ENCODE peak calls at places on chromosome 1, in ten cellular contexts. C is Right ventricle myocardium inferior; O is stimulated activated memory B cell treated with anti-CD40 and anti-IgM and Interleukin-4, amounts not matched to agents 10 μg/mL and 1 μg/mL and 100 μg/mL, for 72 hours; N is gastroesophageal sphincter; A is left cardiac atrium; Y is IMR-90; Z is natural killer cell treated with Interleukin-12 subunit alpha and Interleukin-12 subunit beta and Interleukin-15 and Interleukin-18, amount 100 ng/mL, for 72 hours; S is Right ventricle myocardium superior; K is activated CD4-positive, CD25-positive, alpha-beta regulatory T cell treated with anti-CD3 and anti-CD28 coated beads, Interleukin-2, amount 50 U/mL, for 24 hours; U is mucosa of descending colon. H is an unnamed sample.

GRCh38 chr1:182391028-182391361 is 595 bp downstream of the GLUL start:
- ATAC-seq in C (peak; percentile 1), O (no peak), N (peak; percentile 0), A (peak; percentile 3), Y (no peak), Z (peak; percentile 3), S (peak; percentile 5), K (no peak), U (no peak), H (peak; percentile 6)

GRCh38 chr1:230853736-230854135 is 14.6 kb downstream of the C1orf198 start:
- ATAC-seq in C (no peak), O (no peak), N (no peak), A (no peak), Y (no peak), Z (no peak), S (no peak), K (no peak), U (no peak), H (no peak)

GRCh38 chr1:58896211-58897183 is 112.7 kb upstream of the JUN start:
- ATAC-seq in C (peak; percentile 81), O (no peak), N (peak; percentile 50), A (peak; percentile 80), Y (peak; percentile 13), Z (peak; percentile 41), S (peak; percentile 78), K (no peak), U (peak; percentile 84), H (peak; percentile 35)

GRCh38 chr1:5713101-5713820 is 279.0 kb downstream of the NPHP4 start:
- ATAC-seq in C (no peak), O (no peak), N (no peak), A (no peak), Y (no peak), Z (no peak), S (no peak), K (no peak), U (no peak), H (no peak)

GRCh38 chr1:236619398-236619797 is 15.1 kb upstream of the HEATR1 start:
- ATAC-seq in C (no peak), O (no peak), N (no peak), A (no peak), Y (no peak), Z (no peak), S (peak; percentile 62), K (no peak), U (no peak), H (no peak)

GRCh38 chr1:150970818-150971582 is 3.6 kb downstream of the CERS2 start:
- ATAC-seq in C (peak; percentile 85), O (no peak), N (peak; percentile 81), A (peak; percentile 59), Y (peak; percentile 13), Z (no peak), S (peak; percentile 80), K (no peak), U (peak; percentile 62), H (no peak)

GRCh38 chr1:168552961-168553360 is 9.2 kb upstream of the XCL2 start:
- ATAC-seq in C (no peak), O (no peak), N (no peak), A (no peak), Y (no peak), Z (no peak), S (no peak), K (no peak), U (no peak), H (no peak)

GRCh38 chr1:111956155-111956817 is 33.2 kb downstream of the KCND3 start:
- ATAC-seq in C (no peak), O (no peak), N (no peak), A (no peak), Y (no peak), Z (no peak), S (no peak), K (no peak), U (no peak), H (no peak)

GRCh38 chr1:91744973-91745648 is 140.8 kb downstream of the TGFBR3 start:
- ATAC-seq in C (peak; percentile 94), O (no peak), N (peak; percentile 81), A (peak; percentile 63), Y (peak; percentile 29), Z (no peak), S (peak; percentile 84), K (no peak), U (peak; percentile 84), H (no peak)

GRCh38 chr1:175138579-175138978 is 54.0 kb downstream of the KIAA0040 start:
- ATAC-seq in C (no peak), O (no peak), N (no peak), A (no peak), Y (no peak), Z (no peak), S (no peak), K (no peak), U (no peak), H (no peak)

GRCh38 chr1:217687511-217687910 is 56.4 kb downstream of the SPATA17 start:
- ATAC-seq in C (no peak), O (no peak), N (no peak), A (no peak), Y (no peak), Z (no peak), S (no peak), K (no peak), U (no peak), H (no peak)